ENCODE peak calls at places on chromosomes 11 and 22, in six cellular contexts. H, Z, M, J, D and W are unnamed samples.
A peak's percentile ranks its signal among the peaks of the same experiment; 100 is the strongest.

GRCh38 chr11:107787733-107788132 is 70.9 kb downstream of the SLC35F2 start:
- DNase-seq in M (no peak), Z (no peak), D (no peak), H (no peak), J (no peak), W (no peak)

GRCh38 chr11:106503901-106504300 is 426.4 kb downstream of the AASDHPPT start:
- DNase-seq in M (no peak), H (no peak), Z (no peak), D (no peak), J (no peak), W (no peak)

GRCh38 chr11:134026655-134027343 is 42.1 kb upstream of the JAM3 start:
- DNase-seq in Z (no peak), D (no peak), J (no peak), H (no peak), M (no peak), W (no peak)

GRCh38 chr22:20203142-20204099 is 52.6 kb upstream of the CCDC188 start:
- DNase-seq in J (peak; percentile 29), M (no peak), D (peak; percentile 82), H (peak; percentile 21), Z (no peak), W (no peak)

GRCh38 chr11:117172678-117173421 is 5.7 kb upstream of the SIDT2 start:
- DNase-seq in Z (no peak), H (peak; percentile 13), J (no peak), D (peak; percentile 20), M (no peak), W (no peak)

GRCh38 chr11:68010058-68011041 is at the start of gene ALDH3B1:
- DNase-seq in D (peak; percentile 91), J (peak; percentile 35), H (peak; percentile 67), M (peak; percentile 81), Z (peak; percentile 47), W (no peak)

GRCh38 chr22:29016067-29016938 is 45.3 kb downstream of the C22orf31 start:
- DNase-seq in H (no peak), M (no peak), D (no peak), J (no peak), Z (no peak), W (no peak)

GRCh38 chr11:196786-197731 is 4.2 kb downstream of the SCGB1C1 start:
- DNase-seq in D (no peak), J (no peak), M (no peak), Z (no peak), H (peak; percentile 13), W (no peak)

GRCh38 chr11:2463766-2464277 is 19.0 kb downstream of the KCNQ1 start:
- DNase-seq in H (no peak), J (no peak), D (no peak), M (no peak), Z (no peak), W (no peak)

GRCh38 chr11:62104816-62105610 is 18.8 kb upstream of the INCENP start:
- DNase-seq in H (no peak), Z (no peak), D (no peak), J (no peak), M (no peak), W (peak; percentile 61)

GRCh38 chr11:3231851-3232744 is at the start of gene MRGPRE:
- DNase-seq in H (no peak), J (no peak), D (peak; percentile 41), Z (no peak), M (no peak), W (no peak)

GRCh38 chr22:24824915-24825314 is 18.9 kb downstream of the SGSM1 start:
- DNase-seq in H (no peak), Z (no peak), M (no peak), J (no peak), D (no peak), W (no peak)

GRCh38 chr22:44335903-44336803 is 23.4 kb upstream of the SHISAL1 start:
- DNase-seq in J (no peak), D (no peak), Z (no peak), H (no peak), M (no peak), W (no peak)

GRCh38 chr11:96317985-96318384 is 25.0 kb downstream of the MAML2 start:
- DNase-seq in H (no peak), M (no peak), Z (no peak), J (no peak), D (no peak), W (no peak)

GRCh38 chr11:122293298-122294023 is 177.4 kb upstream of the BLID start:
- DNase-seq in Z (no peak), D (no peak), H (peak; percentile 60), M (no peak), J (no peak), W (peak; percentile 8)

GRCh38 chr11:119316017-119316728 is 757 bp downstream of the MCAM start:
- DNase-seq in D (peak; percentile 36), M (no peak), Z (peak; percentile 78), J (no peak), H (no peak), W (no peak)

GRCh38 chr22:49322861-49323622 is 504.6 kb downstream of the BRD1 start:
- DNase-seq in D (peak; percentile 3), H (no peak), J (no peak), M (no peak), Z (no peak), W (no peak)

GRCh38 chr11:72668645-72669347 is 5.4 kb downstream of the PDE2A start:
- DNase-seq in D (no peak), J (no peak), M (no peak), Z (no peak), H (no peak), W (no peak)

GRCh38 chr11:110710520-110711381 is 1.5 kb downstream of the ARHGAP20 start:
- DNase-seq in Z (peak; percentile 29), H (peak; percentile 81), M (no peak), J (no peak), D (peak; percentile 75), W (no peak)

GRCh38 chr22:19464546-19464945 is 14.4 kb downstream of the UFD1 start:
- DNase-seq in J (no peak), M (no peak), D (no peak), Z (no peak), H (no peak), W (no peak)

GRCh38 chr11:115324569-115325432 is 179.4 kb downstream of the CADM1 start:
- DNase-seq in D (no peak), J (peak; percentile 10), H (peak; percentile 64), M (peak; percentile 33), Z (no peak), W (peak; percentile 41)

GRCh38 chr22:24494182-24494534 is 974 bp upstream of the UPB1 start:
- DNase-seq in D (no peak), Z (no peak), M (no peak), H (no peak), J (no peak), W (no peak)

GRCh38 chr11:105155679-105156078 is 16.1 kb upstream of the CARD18 start:
- DNase-seq in H (no peak), M (no peak), J (no peak), D (no peak), Z (no peak), W (no peak)

GRCh38 chr11:44940424-44940823 is 10.3 kb downstream of the TP53I11 start:
- DNase-seq in M (no peak), Z (no peak), D (no peak), H (no peak), J (no peak), W (no peak)

GRCh38 chr22:36073476-36073875 is 44.9 kb upstream of the RBFOX2 start:
- DNase-seq in D (no peak), H (no peak), M (no peak), J (no peak), Z (no peak), W (no peak)

GRCh38 chr11:125943661-125944349 is 2.0 kb upstream of the VSIG10L2 start:
- DNase-seq in J (no peak), M (no peak), D (no peak), Z (no peak), H (no peak), W (no peak)

GRCh38 chr11:66112640-66113098 is 42.6 kb downstream of the PACS1 start:
- DNase-seq in D (peak; percentile 39), M (no peak), J (no peak), Z (no peak), H (no peak), W (peak; percentile 66)

DNA sequence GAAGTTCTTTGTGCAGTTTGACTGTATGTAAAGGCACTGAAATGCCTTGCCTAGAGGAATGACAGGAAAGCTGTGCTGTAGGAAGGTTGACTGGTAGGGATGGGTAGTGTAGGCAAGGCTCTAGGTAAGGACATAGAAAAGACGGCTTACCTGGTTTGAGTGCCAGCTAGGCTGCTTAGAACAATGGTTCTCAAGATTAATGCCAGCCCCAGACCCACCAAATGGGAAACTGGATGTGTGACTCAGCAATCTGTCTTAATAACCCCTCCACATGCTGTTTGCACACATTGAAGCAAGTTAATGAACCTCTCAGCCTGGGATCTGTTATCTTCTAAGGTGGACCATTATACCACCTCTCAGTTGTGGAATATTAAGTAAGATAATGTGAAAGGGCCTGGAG is 3.7 kb downstream of the RPS3 start:
- DNase-seq in M (no peak), H (no peak), J (no peak), Z (no peak), D (no peak), W (no peak)
- H3K4me3 ChIP-seq in M (peak overlapping the region; percentile 77), H (no peak overlapping the region), J (peak overlapping the region; percentile 96), Z (no peak overlapping the region), D (no peak overlapping the region), W (no peak overlapping the region)

DNA sequence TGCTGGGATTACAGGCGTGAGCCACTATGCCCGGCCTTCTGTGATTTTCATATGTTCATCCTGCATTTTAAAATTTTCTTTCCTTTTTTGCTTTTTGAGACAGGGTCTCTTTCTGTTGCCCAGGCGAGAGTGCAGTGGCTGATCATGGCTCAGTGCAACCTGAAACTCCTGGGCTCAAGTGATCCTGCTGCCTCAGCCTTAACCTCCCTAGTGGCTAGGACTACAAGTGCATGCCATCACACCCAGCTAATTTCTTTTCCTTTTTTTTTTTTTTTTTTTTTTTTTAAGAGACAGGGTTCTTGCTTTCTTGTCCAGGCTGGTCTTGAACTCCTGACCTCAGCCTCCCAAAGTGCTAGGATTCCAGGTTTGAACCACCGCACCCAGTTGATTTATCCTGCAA is 54.1 kb upstream of the WT1 start:
- DNase-seq in M (no peak), J (no peak), Z (no peak), H (no peak), D (no peak), W (no peak)
- TF ChIP-seq CTCF in M (no peak), J (no peak), Z (no peak), H (no peak), D (no peak), W (no peak)

DNA sequence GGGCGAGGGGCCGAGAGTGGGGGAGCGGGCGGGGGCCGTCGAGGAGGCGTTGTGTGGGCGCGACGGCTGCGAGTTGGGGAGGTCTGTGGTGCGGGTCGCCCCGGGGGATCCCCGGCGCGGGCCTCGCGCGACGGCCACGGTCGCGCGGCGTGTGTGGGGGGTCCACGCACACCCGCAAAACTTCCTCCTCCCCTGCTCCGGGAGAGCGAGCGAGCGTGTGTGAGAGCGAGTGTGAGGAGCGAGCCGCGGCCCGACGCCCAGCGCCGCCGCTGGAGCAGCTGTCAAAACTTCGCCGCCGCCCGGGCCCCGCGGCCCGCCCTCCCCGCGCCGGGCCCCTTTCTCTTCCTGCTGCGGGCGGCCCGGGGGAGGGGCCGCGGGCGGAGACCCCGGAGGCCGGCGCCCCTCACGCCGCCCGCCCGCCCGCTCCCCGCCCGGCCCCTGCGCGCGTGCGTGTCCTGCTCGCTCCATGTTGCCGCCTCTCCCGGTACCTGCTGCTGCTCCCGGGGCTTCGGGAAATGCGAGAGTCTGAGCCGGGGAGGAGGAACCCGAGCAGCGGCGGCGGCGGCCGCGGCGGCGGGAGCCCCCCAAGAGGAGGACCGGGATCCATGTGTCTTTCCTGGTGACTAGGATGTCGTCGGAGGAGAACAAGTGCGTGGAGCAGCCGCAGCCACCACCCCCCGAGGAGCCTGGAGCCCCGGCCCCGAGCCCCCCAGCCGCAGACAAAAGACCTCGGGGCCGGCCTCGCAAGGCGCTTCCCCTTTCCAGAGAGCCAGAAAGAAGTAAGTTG is 9.0 kb upstream of the CCT8L2 start:
- DNase-seq in D (no peak), Z (no peak), M (no peak), H (peak; percentile 23), J (no peak), W (no peak)
- H3K4me3 ChIP-seq in D (no peak overlapping the region), Z (peak overlapping the region; percentile 58), M (peak overlapping the region; percentile 13), H (peak overlapping the region; percentile 50), J (no peak overlapping the region), W (no peak overlapping the region)

GRCh38 chr11:131349368-131350086 is 20.9 kb upstream of the NTM start:
- DNase-seq in J (no peak), Z (no peak), D (no peak), M (no peak), H (no peak), W (no peak)
- TF ChIP-seq CTCF in J (no peak), Z (no peak), D (no peak), M (no peak), H (no peak), W (no peak)